ENCODE peak calls at places on chromosome 15, in ten cellular contexts. N is SJCRH30; Y is keratinocyte; Z is GM23338; T is lower lobe of right lung; O is astrocyte; E is mesendoderm; U is CD8-positive, alpha-beta memory T cell; G is CD4-positive, alpha-beta T cell; M is GM23248. H is an unnamed sample.

GRCh38 chr15:93274276-93274675 is 185.3 kb upstream of the RGMA start:
- DNase-seq in N (peak), Y (no peak), Z (peak), T (no peak), O (no peak), E (peak), U (no peak), G (no peak), M (no peak), H (no peak)

GRCh38 chr15:35307676-35308075 is 222.6 kb upstream of the NANOGP8 start:
- DNase-seq in N (no peak), Y (no peak), Z (no peak), T (no peak), O (no peak), E (no peak), U (no peak), G (no peak), M (no peak), H (no peak)

GRCh38 chr15:63348392-63348791 is 33.3 kb downstream of the CA12 start:
- DNase-seq in N (peak), Y (no peak), Z (no peak), T (peak), O (peak), E (no peak), U (no peak), G (no peak), M (peak), H (peak)

GRCh38 chr15:80932989-80933388 is 56.6 kb downstream of the MESD start:
- DNase-seq in N (no peak), Y (no peak), Z (no peak), T (no peak), O (peak), E (no peak), U (no peak), G (no peak), M (no peak), H (no peak)

GRCh38 chr15:90044916-90045371 is 43.8 kb downstream of the ZNF710 start:
- DNase-seq in N (no peak), Y (no peak), Z (no peak), T (no peak), O (no peak), E (no peak), U (no peak), G (no peak), M (no peak), H (no peak)

GRCh38 chr15:91158415-91159394 is 58.6 kb downstream of the SV2B start:
- DNase-seq in N (no peak), Y (no peak), Z (no peak), T (no peak), O (no peak), E (no peak), U (no peak), G (no peak), M (no peak), H (no peak)

GRCh38 chr15:74335396-74335795 is 32.0 kb downstream of the CYP11A1 start:
- DNase-seq in N (no peak), Y (no peak), Z (no peak), T (peak), O (no peak), E (no peak), U (no peak), G (no peak), M (no peak), H (no peak)

GRCh38 chr15:39801641-39802309 is 19.1 kb upstream of the FSIP1 start:
- DNase-seq in N (peak), Y (no peak), Z (peak), T (no peak), O (no peak), E (peak), U (no peak), G (no peak), M (peak), H (peak)

GRCh38 chr15:34055868-34056595 is 17.0 kb upstream of the AVEN start:
- DNase-seq in N (no peak), Y (no peak), Z (no peak), T (no peak), O (peak), E (peak), U (no peak), G (no peak), M (peak), H (no peak)

GRCh38 chr15:50137330-50137761 is 18.3 kb upstream of the ATP8B4 start:
- DNase-seq in N (no peak), Y (peak), Z (no peak), T (no peak), O (peak), E (no peak), U (no peak), G (no peak), M (peak), H (no peak)

GRCh38 chr15:31083394-31083790 is 18.1 kb downstream of the TRPM1 start:
- DNase-seq in N (no peak), Y (no peak), Z (no peak), T (peak), O (no peak), E (no peak), U (no peak), G (no peak), M (no peak), H (peak)

GRCh38 chr15:78024141-78024567 is 53.4 kb downstream of the TBC1D2B start:
- DNase-seq in N (peak), Y (no peak), Z (no peak), T (no peak), O (no peak), E (no peak), U (no peak), G (no peak), M (peak), H (no peak)
- H3K27ac ChIP-seq in N (peak), Y (no peak), Z (no peak), T (peak), O (no peak), E (no peak), U (no peak), G (no peak), M (no peak), H (peak)

DNA sequence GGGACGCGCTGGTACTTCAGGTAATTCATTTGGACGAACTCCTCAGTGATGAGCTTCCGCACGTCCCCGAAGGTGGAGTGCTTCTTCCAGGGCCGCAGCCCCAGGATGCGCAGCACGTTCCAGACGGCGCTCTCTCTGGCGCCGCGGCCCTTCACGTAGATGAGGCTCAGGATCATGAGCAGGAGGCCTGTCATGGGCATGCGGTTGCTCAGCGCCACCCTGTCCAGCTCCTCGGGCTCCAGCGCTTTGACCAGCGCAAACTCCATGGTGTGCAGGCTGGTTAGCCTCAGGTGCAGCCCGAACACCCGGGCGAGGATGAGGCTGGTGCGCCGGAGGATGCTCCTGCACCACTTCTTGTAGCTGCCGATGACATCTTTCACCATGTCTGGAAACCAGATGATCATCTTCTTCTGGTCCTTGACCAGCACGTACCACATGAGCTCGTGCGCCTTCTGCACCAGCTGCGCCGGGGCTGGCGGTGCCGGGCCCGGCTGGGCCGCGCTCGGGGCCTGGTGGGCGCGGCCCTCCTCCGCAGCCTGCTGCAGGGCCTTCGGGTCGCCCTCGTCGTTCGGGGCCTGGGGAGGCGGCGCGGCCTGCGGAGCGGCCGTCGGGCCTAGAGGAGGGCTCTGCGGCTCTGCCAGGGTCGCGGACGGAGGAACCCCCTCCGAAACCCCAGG is 501 bp downstream of the NDN start:
- DNase-seq in N (no peak), Y (no peak), Z (peak), T (no peak), O (peak), E (peak), U (no peak), G (no peak), M (peak), H (peak)
- H3K27ac ChIP-seq in N (no peak), Y (no peak), Z (no peak), T (peak), O (no peak), E (no peak), U (no peak), G (no peak), M (peak), H (no peak)

GRCh38 chr15:98900382-98900781 is 107.2 kb downstream of the PGPEP1L start:
- DNase-seq in N (no peak), Y (no peak), Z (peak), T (no peak), O (peak), E (peak), U (no peak), G (no peak), M (no peak), H (no peak)

GRCh38 chr15:98899266-98900021 is 108.1 kb downstream of the PGPEP1L start:
- DNase-seq in N (no peak), Y (no peak), Z (no peak), T (peak), O (peak), E (peak), U (no peak), G (no peak), M (no peak), H (no peak)

GRCh38 chr15:98904466-98905048 is 103.0 kb downstream of the PGPEP1L start:
- DNase-seq in N (peak), Y (no peak), Z (peak), T (no peak), O (peak), E (peak), U (no peak), G (no peak), M (peak), H (peak)

GRCh38 chr15:98903377-98904018 is 104.1 kb downstream of the PGPEP1L start:
- DNase-seq in N (no peak), Y (peak), Z (no peak), T (no peak), O (peak), E (no peak), U (no peak), G (no peak), M (peak), H (no peak)

DNA sequence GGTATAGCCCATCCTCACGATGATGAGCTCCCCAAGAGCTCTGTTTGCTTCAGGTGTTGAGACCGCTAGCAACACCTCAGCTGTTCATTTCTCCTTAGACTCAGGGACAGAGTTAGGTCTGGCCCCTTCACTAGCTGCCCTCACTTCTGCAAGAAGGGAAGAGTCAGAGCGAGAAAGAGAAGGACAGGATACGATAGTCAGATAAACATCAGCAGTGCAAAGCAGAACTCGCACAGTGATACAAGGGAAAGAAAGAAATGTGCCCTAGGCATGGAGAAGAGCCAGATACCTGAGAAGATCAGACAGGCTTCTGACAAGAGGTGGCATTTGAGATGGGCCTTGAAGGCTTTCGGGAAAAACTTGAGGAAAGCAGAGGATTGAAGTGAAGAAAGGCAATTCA is 106.2 kb downstream of the PGPEP1L start:
- DNase-seq in N (no peak), Y (no peak), Z (no peak), T (no peak), O (no peak), E (peak), U (no peak), G (no peak), M (no peak), H (no peak)
- H3K27ac ChIP-seq in N (no peak), Y (peak), Z (no peak), T (no peak), O (peak), E (peak), U (no peak), G (no peak), M (no peak), H (no peak)

DNA sequence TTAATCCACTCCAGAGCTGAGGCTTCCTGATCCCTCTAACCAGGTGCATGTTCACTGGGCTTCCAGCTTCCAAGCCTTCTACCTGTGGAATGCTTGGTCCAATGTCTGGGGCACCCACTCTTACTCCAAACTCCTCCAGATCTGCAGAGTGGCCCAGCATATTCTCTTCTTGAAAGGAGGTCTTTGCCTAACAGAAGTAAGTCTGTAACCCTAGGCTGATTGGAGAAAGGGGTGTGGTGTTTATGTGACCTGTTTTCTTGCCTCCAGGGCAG is 105.5 kb downstream of the RPLP1 start:
- DNase-seq in N (no peak), Y (no peak), Z (no peak), T (no peak), O (no peak), E (no peak), U (no peak), G (no peak), M (no peak), H (no peak)
- H3K27ac ChIP-seq in N (peak), Y (no peak), Z (no peak), T (no peak), O (peak), E (no peak), U (no peak), G (no peak), M (no peak), H (no peak)

DNA sequence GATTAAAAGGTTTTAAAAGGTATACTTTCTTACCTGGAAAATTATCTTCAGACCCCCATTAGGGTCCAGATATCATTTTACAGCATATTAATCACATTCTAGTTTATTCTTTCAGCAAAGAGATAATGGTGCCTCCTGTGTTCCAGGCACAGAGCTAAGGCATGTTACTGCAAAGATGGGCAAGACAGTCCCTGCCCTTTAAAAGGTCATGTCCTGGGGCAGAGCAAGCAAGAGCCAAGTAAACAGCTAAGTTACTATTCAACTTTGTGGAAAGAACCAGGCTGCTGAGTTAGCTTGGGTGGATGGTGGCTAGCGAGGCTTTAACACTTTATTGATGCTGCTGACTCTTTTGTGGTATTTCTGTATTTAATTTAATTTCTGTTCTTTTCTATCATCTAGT is 75.0 kb downstream of the LRRC28 start:
- DNase-seq in N (no peak), Y (no peak), Z (no peak), T (no peak), O (no peak), E (no peak), U (no peak), G (no peak), M (no peak), H (no peak)
- H3K27ac ChIP-seq in N (no peak), Y (no peak), Z (no peak), T (no peak), O (no peak), E (no peak), U (no peak), G (no peak), M (no peak), H (no peak)

DNA sequence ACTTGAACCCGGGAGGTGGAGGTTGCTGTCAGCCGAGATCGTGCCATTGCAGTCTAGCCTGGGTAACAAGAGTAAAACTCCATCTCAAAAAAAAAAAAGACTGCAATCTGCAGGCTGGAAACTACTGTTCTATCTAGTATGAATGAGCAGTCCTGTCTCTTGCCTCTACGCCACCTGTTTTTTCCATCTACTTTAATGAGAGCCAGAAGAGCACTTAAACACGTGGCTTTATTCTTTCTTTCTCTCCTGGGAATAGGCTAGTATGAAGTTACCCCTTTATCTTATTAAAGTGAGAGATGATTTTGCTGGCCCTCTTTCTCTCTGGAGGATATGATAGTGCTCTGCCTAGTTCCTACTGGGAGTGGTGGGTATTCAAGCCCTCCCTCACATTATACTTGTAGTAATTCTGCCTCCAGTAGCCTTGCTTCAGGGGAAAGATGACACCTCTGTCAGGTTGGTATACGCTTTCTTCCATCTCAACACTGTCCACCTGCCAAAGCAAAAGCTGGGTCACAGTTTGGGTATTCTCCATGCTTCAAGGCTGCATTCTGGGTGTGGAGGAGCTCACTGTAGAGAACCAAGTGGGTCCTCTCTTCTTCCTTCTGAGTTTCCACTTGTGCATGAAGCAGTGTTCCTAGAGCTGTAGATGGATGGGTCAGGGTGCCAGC is 17.8 kb downstream of the MAPKBP1 start:
- DNase-seq in N (peak), Y (no peak), Z (no peak), T (no peak), O (no peak), E (no peak), U (no peak), G (no peak), M (no peak), H (no peak)
- H3K27ac ChIP-seq in N (no peak), Y (peak), Z (no peak), T (peak), O (peak), E (no peak), U (no peak), G (no peak), M (peak), H (no peak)

DNA sequence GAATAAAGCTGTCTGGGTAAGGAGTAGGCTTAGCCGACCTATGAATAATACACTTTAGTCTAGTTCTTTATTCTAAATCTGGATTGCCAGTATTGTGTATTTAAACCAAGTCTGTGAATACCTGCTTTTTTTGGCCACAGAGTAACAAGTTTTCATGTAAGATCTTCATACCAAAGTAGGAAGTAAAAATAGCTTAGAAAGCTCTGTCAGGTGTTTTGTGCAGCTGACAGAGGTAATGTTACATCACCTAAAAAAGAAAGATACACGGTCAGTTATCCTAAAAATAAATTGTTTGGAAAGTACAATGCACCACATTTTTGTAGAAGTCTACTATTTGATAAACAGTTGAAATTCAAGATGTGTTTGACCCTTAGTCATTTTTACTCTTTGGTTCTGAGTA is 16.5 kb downstream of the CALML4 start:
- DNase-seq in N (no peak), Y (no peak), Z (no peak), T (no peak), O (no peak), E (no peak), U (no peak), G (no peak), M (no peak), H (no peak)
- H3K27ac ChIP-seq in N (no peak), Y (no peak), Z (no peak), T (peak), O (no peak), E (no peak), U (no peak), G (no peak), M (no peak), H (no peak)

GRCh38 chr15:70703483-70703882 is 59.9 kb downstream of the UACA start:
- DNase-seq in N (peak), Y (no peak), Z (peak), T (no peak), O (peak), E (peak), U (no peak), G (no peak), M (peak), H (peak)
- H3K27ac ChIP-seq in N (peak), Y (no peak), Z (no peak), T (peak), O (peak), E (peak), U (no peak), G (no peak), M (peak), H (no peak)

GRCh38 chr15:88489321-88489720 is 21.8 kb downstream of the MRPS11 start:
- DNase-seq in N (no peak), Y (no peak), Z (peak), T (no peak), O (no peak), E (peak), U (no peak), G (no peak), M (no peak), H (no peak)
- H3K27ac ChIP-seq in N (no peak), Y (no peak), Z (no peak), T (no peak), O (no peak), E (no peak), U (no peak), G (no peak), M (no peak), H (no peak)

DNA sequence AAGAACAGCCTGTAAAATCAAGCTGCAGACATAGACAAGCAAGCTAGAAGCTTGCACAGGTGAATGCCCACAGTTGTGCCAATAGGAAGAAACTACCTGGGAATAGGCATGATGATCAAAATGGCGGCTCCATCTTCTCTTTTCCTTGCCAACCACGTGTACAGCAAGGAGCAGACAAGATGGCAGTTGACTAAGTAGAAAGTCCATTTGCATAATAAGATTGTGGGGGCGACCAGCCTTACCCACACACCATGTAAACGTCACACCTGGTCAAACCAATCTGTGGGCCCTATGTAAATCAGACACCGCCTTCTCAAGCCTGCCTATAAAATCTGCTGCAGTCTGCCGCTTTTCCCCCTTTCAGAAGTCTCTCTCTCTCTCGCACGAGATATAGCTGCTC is 25.1 kb upstream of the ANKRD34C start:
- DNase-seq in N (peak), Y (no peak), Z (no peak), T (no peak), O (no peak), E (no peak), U (no peak), G (no peak), M (no peak), H (no peak)
- H3K27ac ChIP-seq in N (no peak), Y (no peak), Z (no peak), T (no peak), O (no peak), E (no peak), U (no peak), G (no peak), M (no peak), H (no peak)

H was measured in colonic mucosa.